ENCODE peak calls at places on chromosomes 2 and 18, in four cellular contexts. J is IMR-90, N is trophoblast cell, Q is neuronal stem cell. E is an unnamed sample.

GRCh38 chr2:181073896-181074295 is 93.5 kb downstream of the UBE2E3 start:
- DNase-seq in N (no peak), Q (no peak), J (peak), E (peak)

GRCh38 chr2:19035238-19035637 is 323.2 kb downstream of the OSR1 start:
- DNase-seq in J (peak), Q (no peak), N (no peak), E (peak)

GRCh38 chr2:73614105-73614504 is 28.1 kb downstream of the NAT8 start:
- DNase-seq in Q (no peak), J (no peak), N (no peak), E (no peak)

GRCh38 chr2:660477-661214 is 16.6 kb downstream of the TMEM18 start:
- DNase-seq in N (no peak), J (no peak), Q (no peak), E (no peak)

GRCh38 chr2:54772110-54772509 is 48.6 kb downstream of the EML6 start:
- DNase-seq in J (peak), Q (no peak), N (no peak), E (peak)

GRCh38 chr2:235043762-235044500 is 92.1 kb downstream of the SH3BP4 start:
- DNase-seq in N (no peak), Q (no peak), J (no peak), E (no peak)

GRCh38 chr18:28760299-28760698 is 583.4 kb upstream of the CDH2 start:
- DNase-seq in Q (no peak), N (no peak), J (no peak), E (no peak)

GRCh38 chr18:49014605-49015267 is 64.0 kb upstream of the SMAD7 start:
- DNase-seq in J (no peak), Q (no peak), N (no peak), E (no peak)

GRCh38 chr2:189421644-189422043 is 19.6 kb upstream of the WDR75 start:
- DNase-seq in Q (no peak), N (no peak), J (peak), E (peak)

GRCh38 chr2:16278421-16279200 is 338.3 kb downstream of the MYCN start:
- DNase-seq in Q (no peak), J (no peak), N (no peak), E (no peak)

GRCh38 chr2:2636813-2637212 is 305.7 kb upstream of the MYT1L start:
- DNase-seq in Q (no peak), J (no peak), N (no peak), E (no peak)

GRCh38 chr2:234496835-234497591 is at the start of gene ARL4C:
- DNase-seq in Q (peak), J (peak), N (peak), E (peak)

GRCh38 chr2:120804446-120804845 is 68.8 kb downstream of the GLI2 start:
- DNase-seq in N (no peak), Q (no peak), J (no peak), E (no peak)

GRCh38 chr2:18214936-18215335 is 336.5 kb downstream of the KCNS3 start:
- DNase-seq in Q (no peak), J (peak), N (no peak), E (no peak)

GRCh38 chr2:29844713-29845320 is 76.6 kb downstream of the ALK start:
- DNase-seq in J (no peak), N (no peak), Q (no peak), E (no peak)

GRCh38 chr2:150482111-150482510 is 5.4 kb downstream of the RND3 start:
- DNase-seq in N (no peak), Q (no peak), J (no peak), E (peak)

GRCh38 chr2:76268928-76269327 is 558.2 kb upstream of the GCFC2 start:
- DNase-seq in Q (no peak), J (peak), N (no peak), E (peak)

GRCh38 chr2:175167076-175167791 is 769 bp downstream of the ATF2 start:
- DNase-seq in N (no peak), J (no peak), Q (no peak), E (peak)

GRCh38 chr2:172613035-172613434 is 57.1 kb downstream of the PDK1 start:
- DNase-seq in N (peak), J (peak), Q (no peak), E (peak)

GRCh38 chr2:236748385-236748784 is 178.8 kb downstream of the ACKR3 start:
- DNase-seq in N (no peak), J (no peak), Q (no peak), E (no peak)

GRCh38 chr2:68110102-68110501 is 47.3 kb upstream of the C1D start:
- DNase-seq in J (no peak), Q (no peak), N (no peak), E (no peak)

GRCh38 chr2:219207884-219208740 is 1.5 kb downstream of the ZFAND2B start:
- DNase-seq in J (peak), Q (no peak), N (no peak), E (peak)

GRCh38 chr2:136929531-136929930 is 164.2 kb downstream of the THSD7B start:
- DNase-seq in N (no peak), Q (no peak), J (no peak), E (no peak)

GRCh38 chr2:99688699-99689098 is 198.9 kb upstream of the REV1 start:
- DNase-seq in N (no peak), Q (no peak), J (no peak), E (no peak)

GRCh38 chr2:201090574-201090973 is 18.8 kb downstream of the NDUFB3 start:
- DNase-seq in J (no peak), Q (no peak), N (no peak), E (no peak)
- H3K4ac ChIP-seq in J (no peak), Q (no peak), N (no peak), E (no peak)

DNA sequence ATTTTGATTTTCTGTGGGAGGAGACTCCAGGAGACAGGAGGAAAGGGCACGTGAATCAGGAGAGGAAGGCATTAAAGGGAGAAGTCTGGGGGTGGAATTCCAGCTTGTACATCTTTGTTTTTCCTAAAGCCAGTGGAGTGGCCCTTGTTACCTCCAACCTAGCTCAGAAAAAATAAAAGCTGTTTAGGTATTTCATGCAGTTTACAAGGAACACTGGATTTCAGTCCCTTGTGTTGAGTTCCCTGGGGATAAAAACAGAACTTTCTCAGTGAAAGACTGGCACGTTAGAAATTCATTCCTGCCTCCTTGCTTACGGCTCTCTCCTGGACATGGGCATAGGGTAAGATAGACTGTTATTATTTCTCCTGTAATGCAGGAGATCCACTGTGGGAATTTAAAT is 170.2 kb downstream of the ZEB2 start:
- DNase-seq in Q (no peak), N (no peak), J (no peak), E (no peak)
- H3K4ac ChIP-seq in Q (no peak), N (peak), J (no peak), E (no peak)

GRCh38 chr18:23259701-23260661 is 124.7 kb downstream of the CABLES1 start:
- DNase-seq in N (peak), Q (peak), J (peak), E (peak)

GRCh38 chr18:23257153-23257552 is 121.9 kb downstream of the CABLES1 start:
- DNase-seq in N (no peak), Q (no peak), J (no peak), E (no peak)

GRCh38 chr18:23260932-23261590 is 125.8 kb downstream of the CABLES1 start:
- DNase-seq in N (no peak), Q (no peak), J (no peak), E (no peak)

GRCh38 chr18:23257686-23258565 is 122.6 kb downstream of the CABLES1 start:
- DNase-seq in Q (no peak), N (peak), J (peak), E (peak)

DNA sequence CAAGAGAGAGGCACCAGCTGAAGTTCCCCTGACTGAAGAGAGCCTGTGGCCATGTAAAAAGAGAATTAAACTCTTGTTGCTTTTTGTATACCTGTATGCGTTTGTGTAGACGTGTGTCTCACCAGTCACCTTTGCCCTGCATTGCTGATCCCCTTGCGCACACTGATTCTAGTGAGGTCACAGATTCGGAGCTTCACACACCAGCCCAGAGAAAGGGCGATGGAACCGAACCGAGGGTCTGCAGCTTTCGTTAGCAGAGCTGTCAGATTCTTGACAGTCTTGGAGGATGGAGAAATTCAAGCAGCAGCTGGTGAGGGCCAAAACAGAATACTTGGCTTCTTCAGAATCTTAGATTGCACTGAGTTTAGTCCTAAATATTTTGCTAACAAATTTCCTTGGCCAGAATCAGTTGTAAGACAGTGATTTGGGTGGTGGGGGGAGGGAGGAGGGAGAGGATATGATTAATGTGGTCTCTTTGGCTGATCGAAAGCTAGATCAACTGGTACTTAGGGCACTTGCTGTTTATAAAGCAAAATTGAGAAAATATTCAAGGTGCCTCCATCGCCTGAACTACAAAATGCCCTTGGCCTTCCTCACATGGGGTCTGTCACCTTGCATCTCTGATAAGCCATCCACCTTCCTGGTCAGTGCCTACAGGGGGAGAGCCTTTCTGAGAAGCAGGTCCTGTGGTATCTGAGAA is 123.4 kb downstream of the CABLES1 start:
- DNase-seq in J (no peak), Q (no peak), N (peak), E (no peak)
- H3K4ac ChIP-seq in J (peak), Q (no peak), N (peak), E (peak)

GRCh38 chr18:10099539-10100140 is 185.8 kb downstream of the VAPA start:
- DNase-seq in J (peak), N (peak), Q (no peak), E (peak)
- H3K4ac ChIP-seq in J (peak), N (no peak), Q (no peak), E (no peak)

DNA sequence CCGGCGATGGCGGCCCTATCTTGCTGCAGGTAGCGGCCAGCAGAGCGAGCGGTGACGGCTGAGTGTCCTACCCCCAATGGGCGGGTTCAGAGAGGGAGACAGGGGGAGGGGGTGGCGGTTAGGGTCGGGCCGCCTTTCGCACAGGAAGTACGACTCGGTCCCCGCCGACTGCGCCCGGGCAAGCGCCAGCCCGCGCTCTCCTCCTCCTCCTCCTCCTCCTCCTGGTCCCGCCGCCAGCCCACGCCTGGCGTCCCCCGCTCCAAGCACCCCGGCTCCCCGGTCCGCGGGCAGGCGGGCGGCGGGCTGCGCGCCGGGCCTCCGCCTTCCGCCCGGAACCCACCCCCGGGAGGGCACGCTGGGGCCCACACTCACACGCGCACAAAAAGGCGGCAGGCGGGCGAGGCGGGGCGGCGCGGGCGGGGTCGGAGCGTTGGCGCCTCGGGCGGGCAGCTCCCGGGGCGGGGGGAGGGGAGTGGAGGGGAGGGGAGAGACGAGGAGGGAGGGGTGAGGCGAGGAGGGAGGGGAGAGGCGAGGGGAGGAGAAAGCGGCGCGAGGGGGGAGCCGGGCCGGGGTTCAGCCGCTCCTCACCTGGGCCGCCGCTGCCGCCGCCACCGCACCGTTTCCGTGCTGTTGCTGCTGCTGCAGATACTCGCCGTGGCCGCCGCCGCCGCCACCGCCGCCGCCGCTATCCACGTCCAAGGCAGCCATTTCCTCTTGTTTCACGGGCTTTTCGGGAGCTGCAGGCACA is 1.2 kb downstream of the SP3 start:
- DNase-seq in J (peak), N (peak), Q (peak), E (peak)
- H3K4ac ChIP-seq in J (peak), N (peak), Q (peak), E (peak)

DNA sequence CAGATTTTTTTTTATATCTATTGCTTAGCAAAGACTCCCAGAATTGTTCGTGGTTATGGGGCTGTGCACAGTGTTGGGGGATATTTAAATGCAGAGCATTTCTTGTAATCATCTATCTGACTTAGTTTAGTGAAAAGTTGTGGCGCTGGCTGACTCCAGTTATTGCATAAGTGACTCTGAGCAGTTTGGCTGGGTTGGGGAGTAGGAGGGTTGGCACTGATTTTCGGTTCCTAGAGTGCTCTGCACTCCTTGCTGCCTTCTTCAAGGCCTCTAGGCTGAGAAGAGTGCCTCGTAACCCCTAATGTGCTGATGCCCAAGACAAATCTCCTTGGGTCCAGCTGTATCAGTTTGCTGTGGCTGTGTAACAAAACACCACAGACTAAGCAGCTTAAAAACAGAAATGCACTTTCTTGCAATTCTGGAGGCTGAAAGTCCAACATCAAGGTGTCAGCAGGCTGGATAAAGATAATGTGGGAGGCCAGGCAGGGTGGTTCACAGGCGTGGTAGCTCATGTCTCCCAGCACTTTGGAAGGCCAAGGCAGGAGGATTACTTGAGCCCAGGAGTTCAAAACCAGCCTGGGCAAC is 6.5 kb upstream of the IMPA2 start:
- DNase-seq in N (no peak), Q (no peak), J (no peak), E (no peak)
- H3K4ac ChIP-seq in N (no peak), Q (no peak), J (no peak), E (peak)

GRCh38 chr18:58863539-58864145 is 1.0 kb upstream of the ZNF532 start:
- DNase-seq in Q (peak), N (peak), J (peak), E (peak)

GRCh38 chr18:58861353-58861752 is 3.3 kb upstream of the ZNF532 start:
- DNase-seq in Q (no peak), N (no peak), J (no peak), E (no peak)

GRCh38 chr18:58862851-58863538 is 1.7 kb upstream of the ZNF532 start:
- DNase-seq in J (peak), N (no peak), Q (no peak), E (peak)

GRCh38 chr18:58861853-58862252 is 2.8 kb upstream of the ZNF532 start:
- DNase-seq in Q (no peak), N (no peak), J (no peak), E (no peak)

DNA sequence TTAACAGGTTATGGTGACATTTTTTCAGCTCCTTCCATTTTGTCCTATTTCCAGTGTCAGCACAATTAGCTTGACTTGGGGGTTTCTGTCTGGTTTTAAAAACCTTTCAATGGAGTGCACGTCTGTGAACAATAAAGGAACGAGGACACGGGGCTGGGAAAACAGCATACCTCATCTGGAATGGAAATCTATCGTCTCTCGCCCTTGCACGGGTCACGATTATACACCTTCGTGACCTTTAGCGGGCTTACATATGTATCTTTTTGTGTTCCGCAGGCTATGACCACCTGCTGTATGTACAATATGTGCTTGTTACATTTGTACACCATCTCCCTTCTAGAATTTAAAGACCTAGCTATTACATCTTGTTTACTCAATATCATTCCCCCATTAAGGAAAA is 2.3 kb upstream of the ZNF532 start:
- DNase-seq in Q (no peak), N (no peak), J (no peak), E (no peak)
- H3K4ac ChIP-seq in Q (no peak), N (no peak), J (peak), E (peak)

E was measured in mesenchymal stem cell.